ENCODE peak calls at places on chromosomes 1 and 21, in six cellular contexts. One of them, this sample, is unnamed. For H3K4me1, the result is how much of the 10 kb centered on the place peaks cover.

GRCh38 chr1:234907585-234908457 is 220.8 kb downstream of the TOMM20 start:
- DNase-seq in H1: no peak
- DNase-seq in uterus: no peak
- DNase-seq in vagina: no peak
- DNase-seq in transverse colon: no peak
- DNase-seq in A549: no peak
- DNase-seq in this sample: no peak

GRCh38 chr1:6581561-6582305 is 1.9 kb downstream of the ZBTB48 start:
- DNase-seq in transverse colon: peak
- DNase-seq in uterus: no peak
- DNase-seq in vagina: no peak
- DNase-seq in H1: no peak
- DNase-seq in A549: no peak
- DNase-seq in this sample: no peak

GRCh38 chr1:27575861-27576331 is 28.0 kb downstream of the AHDC1 start:
- DNase-seq in H1: peak
- DNase-seq in vagina: no peak
- DNase-seq in A549: peak
- DNase-seq in uterus: peak
- DNase-seq in transverse colon: peak
- DNase-seq in this sample: no peak

GRCh38 chr1:72431810-72432209 is 149.5 kb upstream of the NEGR1 start:
- DNase-seq in H1: no peak
- DNase-seq in vagina: no peak
- DNase-seq in uterus: no peak
- DNase-seq in transverse colon: no peak
- DNase-seq in A549: no peak
- DNase-seq in this sample: no peak

GRCh38 chr1:182784556-182785171 is 4.9 kb upstream of the NPL start:
- DNase-seq in transverse colon: no peak
- DNase-seq in vagina: no peak
- DNase-seq in A549: peak
- DNase-seq in uterus: peak
- DNase-seq in H1: no peak
- DNase-seq in this sample: no peak

GRCh38 chr1:201461193-201461657 is 7.8 kb downstream of the PHLDA3 start:
- DNase-seq in uterus: peak
- DNase-seq in transverse colon: peak
- DNase-seq in A549: peak
- DNase-seq in H1: no peak
- DNase-seq in vagina: no peak
- DNase-seq in this sample: peak

GRCh38 chr1:238111081-238111480 is 220.4 kb upstream of the ZP4 start:
- DNase-seq in H1: no peak
- DNase-seq in transverse colon: no peak
- DNase-seq in uterus: no peak
- DNase-seq in A549: no peak
- DNase-seq in vagina: no peak
- DNase-seq in this sample: no peak

GRCh38 chr1:92759361-92759760 is 25.5 kb downstream of the EVI5 start:
- DNase-seq in transverse colon: no peak
- DNase-seq in vagina: no peak
- DNase-seq in uterus: no peak
- DNase-seq in H1: no peak
- DNase-seq in A549: no peak
- DNase-seq in this sample: no peak

GRCh38 chr1:54129858-54130257 is 22.9 kb downstream of the CDCP2 start:
- DNase-seq in vagina: no peak
- DNase-seq in transverse colon: no peak
- DNase-seq in A549: no peak
- DNase-seq in H1: no peak
- DNase-seq in uterus: no peak
- DNase-seq in this sample: no peak

GRCh38 chr1:22177354-22178003 is 34.6 kb upstream of the WNT4 start:
- DNase-seq in A549: no peak
- DNase-seq in H1: no peak
- DNase-seq in uterus: no peak
- DNase-seq in vagina: no peak
- DNase-seq in transverse colon: no peak
- DNase-seq in this sample: no peak

GRCh38 chr1:200118779-200119505 is 91.4 kb downstream of the NR5A2 start:
- DNase-seq in H1: no peak
- DNase-seq in transverse colon: no peak
- DNase-seq in vagina: no peak
- DNase-seq in A549: no peak
- DNase-seq in uterus: no peak
- DNase-seq in this sample: no peak

GRCh38 chr1:164191191-164191590 is 367.8 kb upstream of the PBX1 start:
- DNase-seq in uterus: no peak
- DNase-seq in H1: no peak
- DNase-seq in vagina: no peak
- DNase-seq in transverse colon: no peak
- DNase-seq in A549: no peak
- DNase-seq in this sample: no peak

GRCh38 chr1:167911413-167911812 is 2.5 kb downstream of the ADCY10 start:
- DNase-seq in transverse colon: no peak
- DNase-seq in A549: no peak
- DNase-seq in vagina: no peak
- DNase-seq in H1: no peak
- DNase-seq in uterus: no peak
- DNase-seq in this sample: no peak

GRCh38 chr21:17537299-17537698 is 24.5 kb downstream of the CXADR start:
- DNase-seq in A549: peak
- DNase-seq in transverse colon: no peak
- DNase-seq in uterus: no peak
- DNase-seq in vagina: no peak
- DNase-seq in H1: no peak
- DNase-seq in this sample: no peak

GRCh38 chr1:27003745-27004470 is 8.7 kb downstream of the TENT5B start:
- DNase-seq in A549: no peak
- DNase-seq in transverse colon: no peak
- DNase-seq in uterus: no peak
- DNase-seq in H1: peak
- DNase-seq in vagina: no peak
- DNase-seq in this sample: no peak

GRCh38 chr1:85137660-85138059 is 63.2 kb downstream of the SYDE2 start:
- DNase-seq in A549: peak
- DNase-seq in uterus: no peak
- DNase-seq in vagina: no peak
- DNase-seq in H1: no peak
- DNase-seq in transverse colon: peak
- DNase-seq in this sample: no peak

GRCh38 chr1:113691184-113691583 is 68.1 kb downstream of the PHTF1 start:
- DNase-seq in H1: no peak
- DNase-seq in uterus: no peak
- DNase-seq in A549: no peak
- DNase-seq in vagina: no peak
- DNase-seq in transverse colon: no peak
- DNase-seq in this sample: no peak

GRCh38 chr21:41726058-41726558 is 40.7 kb downstream of the RIPK4 start:
- DNase-seq in vagina: no peak
- DNase-seq in H1: peak
- DNase-seq in A549: no peak
- DNase-seq in uterus: no peak
- DNase-seq in transverse colon: no peak
- DNase-seq in this sample: no peak

GRCh38 chr1:246428542-246429308 is 78.4 kb downstream of the SMYD3 start:
- DNase-seq in A549: no peak
- DNase-seq in vagina: no peak
- DNase-seq in uterus: no peak
- DNase-seq in transverse colon: no peak
- DNase-seq in H1: no peak
- DNase-seq in this sample: no peak

GRCh38 chr1:34656706-34657105 is 98.1 kb upstream of the GJB5 start:
- DNase-seq in vagina: peak
- DNase-seq in transverse colon: no peak
- DNase-seq in H1: no peak
- DNase-seq in uterus: no peak
- DNase-seq in A549: no peak
- DNase-seq in this sample: no peak

GRCh38 chr1:63064135-63064534 is 258.2 kb upstream of the FOXD3 start:
- DNase-seq in vagina: no peak
- DNase-seq in H1: no peak
- DNase-seq in uterus: no peak
- DNase-seq in transverse colon: no peak
- DNase-seq in A549: no peak
- DNase-seq in this sample: no peak

GRCh38 chr1:34163792-34164509 is 1.1 kb downstream of the CSMD2 start:
- DNase-seq in uterus: no peak
- DNase-seq in A549: no peak
- DNase-seq in H1: peak
- DNase-seq in transverse colon: no peak
- DNase-seq in vagina: no peak
- DNase-seq in this sample: no peak

GRCh38 chr1:231575472-231575871 is 47.0 kb downstream of the TSNAX start:
- DNase-seq in transverse colon: no peak
- DNase-seq in H1: no peak
- DNase-seq in uterus: no peak
- DNase-seq in vagina: no peak
- DNase-seq in A549: no peak
- DNase-seq in this sample: no peak

GRCh38 chr21:36320421-36321324 is 676 bp downstream of the MORC3 start:
- DNase-seq in transverse colon: peak
- DNase-seq in vagina: no peak
- DNase-seq in H1: peak
- DNase-seq in uterus: peak
- DNase-seq in A549: peak
- DNase-seq in this sample: peak

GRCh38 chr1:51989582-51990477 is 670 bp downstream of the RAB3B start:
- DNase-seq in H1: no peak
- DNase-seq in uterus: no peak
- DNase-seq in A549: no peak
- DNase-seq in vagina: no peak
- DNase-seq in transverse colon: no peak
- DNase-seq in this sample: peak

GRCh38 chr1:215018555-215018954 is 64.0 kb upstream of the KCNK2 start:
- DNase-seq in uterus: no peak
- DNase-seq in A549: no peak
- DNase-seq in H1: no peak
- DNase-seq in transverse colon: no peak
- DNase-seq in vagina: no peak
- DNase-seq in this sample: no peak

GRCh38 chr1:81264976-81265375 is 535.8 kb upstream of the ADGRL2 start:
- DNase-seq in uterus: no peak
- DNase-seq in transverse colon: no peak
- DNase-seq in vagina: no peak
- DNase-seq in A549: no peak
- DNase-seq in H1: no peak
- DNase-seq in this sample: no peak

GRCh38 chr1:38608202-38608864 is 251.2 kb downstream of the RRAGC start:
- DNase-seq in vagina: peak
- DNase-seq in uterus: no peak
- DNase-seq in H1: peak
- DNase-seq in A549: no peak
- DNase-seq in transverse colon: no peak
- DNase-seq in this sample: no peak

GRCh38 chr1:173545688-173546087 is 57.2 kb downstream of the SLC9C2 start:
- DNase-seq in uterus: no peak
- DNase-seq in H1: no peak
- DNase-seq in transverse colon: no peak
- DNase-seq in A549: peak
- DNase-seq in vagina: no peak
- DNase-seq in this sample: no peak

DNA sequence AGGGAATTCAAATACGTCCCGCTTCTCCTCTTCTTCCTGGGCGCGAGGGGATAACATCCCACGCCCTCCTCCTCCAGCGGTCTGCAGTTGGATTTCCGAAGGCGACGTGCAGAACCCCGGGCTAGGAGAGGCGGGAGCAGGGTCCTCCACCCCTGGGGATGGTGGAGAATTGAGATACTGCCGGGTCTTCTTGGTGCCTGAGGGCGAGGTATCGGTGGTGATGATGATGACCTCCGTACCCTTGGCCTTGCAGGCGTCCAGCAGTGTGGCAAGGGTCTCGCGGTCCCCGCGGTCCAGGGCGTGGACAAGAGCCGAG is 3.2 kb upstream of the LIX1L start:
- DNase-seq in uterus: no peak
- DNase-seq in transverse colon: no peak
- DNase-seq in vagina: no peak
- DNase-seq in H1: peak
- DNase-seq in A549: no peak
- DNase-seq in this sample: no peak
- H3K4me1 ChIP-seq in uterus: under half
- H3K4me1 ChIP-seq in transverse colon: half or more
- H3K4me1 ChIP-seq in vagina: half or more
- H3K4me1 ChIP-seq in H1: under half
- H3K4me1 ChIP-seq in A549: half or more
- H3K4me1 ChIP-seq in this sample: half or more

DNA sequence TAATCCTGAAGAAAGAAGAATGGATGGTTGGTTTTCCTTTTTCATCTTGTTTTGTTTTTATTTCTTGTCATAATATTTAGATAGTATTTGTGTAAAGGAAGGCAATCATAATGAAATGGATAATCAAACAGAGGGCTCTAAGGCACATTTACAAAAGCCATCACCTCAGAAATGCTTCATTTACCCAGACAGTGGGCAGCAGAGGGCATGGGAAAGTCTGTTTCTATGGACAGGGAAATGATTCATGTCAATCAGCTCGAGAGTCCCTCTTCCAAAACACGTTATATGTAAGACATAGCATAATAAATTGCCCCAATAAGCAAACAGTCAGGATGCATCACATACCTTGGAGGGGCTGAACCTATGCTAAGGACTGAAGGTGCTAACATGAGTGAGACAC is 426.1 kb downstream of the PLPP3 start:
- DNase-seq in transverse colon: no peak
- DNase-seq in H1: no peak
- DNase-seq in A549: no peak
- DNase-seq in vagina: no peak
- DNase-seq in uterus: no peak
- DNase-seq in this sample: no peak
- TF ChIP-seq POLR2A in transverse colon: no peak
- TF ChIP-seq POLR2A in H1: no peak
- TF ChIP-seq POLR2A in A549: no peak
- TF ChIP-seq POLR2A in vagina: no peak
- TF ChIP-seq POLR2A in uterus: no peak
- TF ChIP-seq POLR2A in this sample: no peak

DNA sequence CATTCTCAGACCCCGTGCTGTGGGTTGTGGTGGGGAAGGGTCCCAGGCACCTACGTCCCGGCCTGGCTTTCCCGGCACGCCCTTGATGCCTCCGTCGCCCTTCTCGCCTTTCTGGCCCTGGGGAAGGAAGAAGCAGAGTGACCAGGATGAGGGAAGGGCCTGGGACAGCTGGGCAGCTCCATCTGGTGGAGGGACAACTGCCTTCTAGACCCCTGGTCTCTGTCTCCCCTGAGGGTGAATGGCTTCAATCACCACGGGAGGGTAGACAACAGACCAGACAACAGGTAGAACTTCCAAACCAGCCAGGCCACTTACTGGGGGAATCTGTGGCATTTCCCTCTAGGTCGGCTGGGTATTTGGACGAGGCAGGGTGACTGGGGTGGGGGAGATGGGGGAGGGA is 11.9 kb downstream of the COL16A1 start:
- DNase-seq in uterus: no peak
- DNase-seq in A549: no peak
- DNase-seq in vagina: no peak
- DNase-seq in H1: no peak
- DNase-seq in transverse colon: no peak
- DNase-seq in this sample: no peak
- TF ChIP-seq CTCF in uterus: no peak
- TF ChIP-seq CTCF in A549: peak
- TF ChIP-seq CTCF in vagina: no peak
- TF ChIP-seq CTCF in H1: peak
- TF ChIP-seq CTCF in transverse colon: no peak
- TF ChIP-seq CTCF in this sample: no peak

GRCh38 chr1:161128591-161129420 is 3.7 kb downstream of the DEDD start:
- DNase-seq in transverse colon: no peak
- DNase-seq in H1: no peak
- DNase-seq in uterus: no peak
- DNase-seq in A549: no peak
- DNase-seq in vagina: no peak
- DNase-seq in this sample: no peak
- H3K4me1 ChIP-seq in transverse colon: under half
- H3K4me1 ChIP-seq in H1: under half
- H3K4me1 ChIP-seq in uterus: under half
- H3K4me1 ChIP-seq in A549: under half
- H3K4me1 ChIP-seq in vagina: half or more
- H3K4me1 ChIP-seq in this sample: under half